ENCODE peak calls at places on chromosomes 5 and 9, in seven cellular contexts. J is uterus; P is activated CD8-positive, alpha-beta memory T cell treated with anti-CD3 and anti-CD28 coated beads for 4 hours; H is sciatic nerve; M is activated CD4-positive, alpha-beta T cell treated with anti-CD3 and anti-CD28 coated beads, Interleukin-2, amount 50 U/mL, for 4 hours; E is T-helper 1 cell; X is NK-92 treated with Interleukin-12 subunit alpha and Interleukin-12 subunit beta, amount 100 ng/mL, for 24 hours. Y is an unnamed sample.

GRCh38 chr9:28620011-28620410 is 1046.7 kb upstream of the C9orf72 start:
- DNase-seq in E (no peak), H (no peak), M (no peak), J (no peak), X (no peak), P (no peak), Y (no peak)

GRCh38 chr9:13213337-13213736 is 66.2 kb downstream of the MPDZ start:
- DNase-seq in H (no peak), X (no peak), M (no peak), P (no peak), J (no peak), E (no peak), Y (no peak)

GRCh38 chr5:74543162-74543995 is 97.1 kb downstream of the ENC1 start:
- DNase-seq in X (no peak), P (no peak), J (peak; percentile 42), H (no peak), M (no peak), E (no peak), Y (no peak)

GRCh38 chr9:86354882-86355399 is 731 bp upstream of the TUT7 start:
- DNase-seq in P (no peak), X (no peak), M (no peak), J (no peak), H (no peak), E (no peak), Y (no peak)

GRCh38 chr9:93677061-93677571 is 100.7 kb downstream of the PHF2 start:
- DNase-seq in E (peak; percentile 4), X (no peak), J (peak; percentile 10), P (no peak), M (no peak), H (peak; percentile 50), Y (peak; percentile 78)

GRCh38 chr9:71793386-71794105 is 25.2 kb upstream of the CEMIP2 start:
- DNase-seq in J (no peak), H (no peak), X (no peak), P (no peak), E (no peak), M (no peak), Y (no peak)

GRCh38 chr9:126487856-126488255 is 125.9 kb upstream of the LMX1B start:
- DNase-seq in M (no peak), J (no peak), P (no peak), H (no peak), X (no peak), E (no peak), Y (no peak)

GRCh38 chr9:113356686-113357292 is 7.4 kb downstream of the BSPRY start:
- DNase-seq in M (no peak), J (no peak), H (no peak), P (no peak), E (no peak), X (no peak), Y (peak; percentile 26)

GRCh38 chr9:9257999-9258398 is 1354.8 kb downstream of the PTPRD start:
- DNase-seq in X (no peak), E (no peak), H (no peak), P (no peak), J (no peak), M (no peak), Y (no peak)

GRCh38 chr9:89497181-89497963 is 541 bp downstream of the SEMA4D start:
- DNase-seq in M (no peak), H (no peak), P (no peak), J (no peak), X (peak; percentile 47), E (no peak), Y (no peak)

GRCh38 chr5:41869150-41869738 is 981 bp downstream of the OXCT1 start:
- DNase-seq in X (peak; percentile 4), P (no peak), H (peak; percentile 82), J (peak; percentile 77), M (no peak), E (no peak), Y (peak; percentile 91)

GRCh38 chr5:40587284-40587882 is 92.3 kb upstream of the PTGER4 start:
- DNase-seq in M (no peak), P (no peak), X (no peak), J (no peak), E (no peak), H (no peak), Y (no peak)

GRCh38 chr9:133770076-133770777 is 32.1 kb upstream of the SARDH start:
- DNase-seq in J (peak; percentile 12), X (no peak), E (no peak), P (no peak), H (peak; percentile 59), M (no peak), Y (peak; percentile 71)

GRCh38 chr9:95157491-95158151 is 159.9 kb downstream of the FANCC start:
- DNase-seq in P (no peak), H (no peak), X (no peak), E (no peak), M (no peak), J (peak; percentile 56), Y (no peak)

GRCh38 chr9:130944510-130945058 is 5.5 kb upstream of the FIBCD1 start:
- DNase-seq in J (no peak), E (no peak), P (no peak), M (no peak), H (no peak), X (no peak), Y (no peak)

GRCh38 chr5:168747987-168748777 is 169.0 kb upstream of the PANK3 start:
- DNase-seq in M (no peak), E (no peak), H (no peak), J (no peak), P (no peak), X (peak; percentile 24), Y (peak; percentile 86)

GRCh38 chr9:14313378-14313940 is 482 bp downstream of the NFIB start:
- DNase-seq in E (no peak), X (no peak), P (no peak), H (no peak), J (no peak), M (no peak), Y (no peak)

GRCh38 chr9:93205045-93205768 is 21.3 kb downstream of the WNK2 start:
- DNase-seq in X (peak; percentile 20), J (peak; percentile 72), H (no peak), E (no peak), P (no peak), M (no peak), Y (no peak)

GRCh38 chr5:1140188-1140817 is 28.4 kb upstream of the SLC12A7 start:
- DNase-seq in J (peak; percentile 69), E (peak; percentile 52), H (peak; percentile 85), M (peak; percentile 77), P (peak; percentile 68), X (peak; percentile 14), Y (no peak)

GRCh38 chr9:74609671-74610416 is 112.7 kb downstream of the RORB start:
- DNase-seq in P (no peak), H (no peak), E (no peak), M (no peak), X (no peak), J (no peak), Y (no peak)

GRCh38 chr5:168365581-168366081 is 74.2 kb downstream of the WWC1 start:
- DNase-seq in J (no peak), X (no peak), M (no peak), P (no peak), H (no peak), E (no peak), Y (no peak)

GRCh38 chr5:82613886-82614285 is 335.7 kb upstream of the RPS23 start:
- DNase-seq in P (no peak), H (no peak), E (no peak), X (no peak), M (no peak), J (no peak), Y (no peak)

GRCh38 chr5:122999947-123000563 is 36.5 kb downstream of the PPIC start:
- DNase-seq in J (no peak), E (no peak), X (peak; percentile 9), M (no peak), H (peak; percentile 57), P (no peak), Y (no peak)

GRCh38 chr9:8349369-8349768 is 549.8 kb upstream of the DMAC1 start:
- DNase-seq in H (no peak), M (no peak), E (no peak), X (no peak), P (no peak), J (no peak), Y (no peak)

GRCh38 chr5:177270653-177271052 is 32.9 kb downstream of the RAB24 start:
- DNase-seq in P (no peak), X (no peak), H (no peak), E (no peak), M (no peak), J (no peak), Y (no peak)

GRCh38 chr5:32202394-32202793 is 28.3 kb upstream of the GOLPH3 start:
- DNase-seq in P (no peak), J (no peak), M (no peak), H (no peak), E (no peak), X (no peak), Y (no peak)

GRCh38 chr5:78534148-78535009 is 114.2 kb downstream of the LHFPL2 start:
- DNase-seq in E (no peak), M (no peak), J (peak; percentile 74), H (peak; percentile 73), X (no peak), P (no peak), Y (no peak)

GRCh38 chr9:137163101-137163661 is 6.7 kb downstream of the LRRC26 start:
- DNase-seq in X (no peak), J (no peak), M (no peak), E (no peak), H (no peak), P (no peak), Y (no peak)

GRCh38 chr9:99181621-99182020 is 40.1 kb downstream of the ALG2 start:
- DNase-seq in P (no peak), E (no peak), J (no peak), M (no peak), H (no peak), X (no peak), Y (no peak)

GRCh38 chr5:6858419-6858818 is 145.2 kb downstream of the TENT4A start:
- DNase-seq in X (no peak), H (no peak), J (no peak), P (no peak), M (no peak), E (no peak), Y (no peak)

GRCh38 chr5:150904479-150905311 is at the start of gene ZNF300:
- DNase-seq in P (peak; percentile 24), M (peak; percentile 12), H (peak; percentile 87), J (peak; percentile 88), X (no peak), E (peak; percentile 34), Y (peak; percentile 91)

Y was measured in mesenteric fat pad.